ENCODE peak calls at places on chromosomes 11 and 22, in nine cellular contexts. E is GM23248, I is NCI-H510A treated with DMSO at 0.1 percent for 48 hours, D is HFFc6, F is caudate nucleus, Q is HS-5, S is cardiac muscle cell, Y is NT2/D1, M is left lung. L is an unnamed sample.

GRCh38 chr22:45538284-45538683 is 35.6 kb downstream of the FBLN1 start:
- DNase-seq in M (no peak), Y (no peak), E (no peak), D (no peak), I (no peak), Q (no peak), S (no peak), F (no peak), L (peak; percentile 39)

GRCh38 chr11:636511-637332 is at the start of gene DRD4:
- DNase-seq in I (no peak), E (peak; percentile 66), Y (no peak), Q (no peak), M (peak; percentile 72), F (no peak), D (no peak), S (peak; percentile 58), L (no peak)

GRCh38 chr22:35452351-35452781 is 52.4 kb downstream of the MCM5 start:
- DNase-seq in Q (no peak), M (peak; percentile 78), S (no peak), E (no peak), I (peak; percentile 74), D (no peak), Y (no peak), F (no peak), L (no peak)

GRCh38 chr11:43546561-43547410 is 133.8 kb upstream of the HSD17B12 start:
- DNase-seq in M (no peak), Q (no peak), F (no peak), E (no peak), S (no peak), I (no peak), Y (no peak), D (no peak), L (no peak)

GRCh38 chr11:2929880-2930704 is 872 bp upstream of the PHLDA2 start:
- DNase-seq in I (peak; percentile 7), E (peak; percentile 71), M (peak; percentile 88), Y (no peak), Q (no peak), F (no peak), S (no peak), D (peak; percentile 25), L (no peak)

GRCh38 chr11:64076764-64077163 is 41.0 kb downstream of the FLRT1 start:
- DNase-seq in F (no peak), E (no peak), Q (no peak), Y (no peak), D (no peak), M (no peak), S (no peak), I (no peak), L (no peak)

GRCh38 chr11:134207538-134208239 is 16.1 kb downstream of the NCAPD3 start:
- DNase-seq in Y (no peak), E (peak; percentile 51), I (no peak), M (peak; percentile 66), D (peak; percentile 6), Q (no peak), S (peak; percentile 42), F (no peak), L (no peak)

GRCh38 chr11:77300695-77301094 is 791 bp downstream of the GDPD4 start:
- DNase-seq in Y (no peak), Q (no peak), E (no peak), D (no peak), I (no peak), S (no peak), F (no peak), M (no peak), L (no peak)

GRCh38 chr22:33272866-33273265 is 214.7 kb upstream of the SYN3 start:
- DNase-seq in Q (no peak), F (no peak), Y (no peak), E (no peak), I (no peak), S (no peak), D (no peak), M (no peak), L (no peak)

GRCh38 chr22:28582806-28583205 is 96.8 kb downstream of the TTC28 start:
- DNase-seq in E (peak; percentile 93), Y (no peak), I (no peak), S (no peak), Q (peak; percentile 63), F (peak; percentile 12), M (no peak), D (peak; percentile 85), L (no peak)

GRCh38 chr11:40290031-40290650 is 1169.3 kb downstream of the LRRC4C start:
- DNase-seq in F (no peak), E (no peak), D (no peak), Y (no peak), Q (no peak), S (no peak), M (no peak), I (no peak), L (no peak)

GRCh38 chr11:33742249-33742851 is 6.1 kb upstream of the CD59 start:
- DNase-seq in E (peak; percentile 40), M (no peak), S (no peak), F (no peak), Q (no peak), Y (no peak), I (peak; percentile 10), D (no peak), L (peak; percentile 14)

GRCh38 chr11:75351541-75352416 is at the start of gene ARRB1:
- DNase-seq in E (peak; percentile 71), D (peak; percentile 18), Q (no peak), I (peak; percentile 34), Y (peak; percentile 58), S (peak; percentile 77), F (peak; percentile 70), M (peak; percentile 95), L (no peak)

GRCh38 chr11:65851811-65852507 is 6.0 kb downstream of the CFL1 start:
- DNase-seq in I (no peak), Y (no peak), E (no peak), M (no peak), D (no peak), Q (no peak), S (no peak), F (no peak), L (no peak)